ENCODE peak calls at places on chromosomes 12 and 14, in ten cellular contexts. O is AG09319, Z is choroid plexus epithelial cell, V is tibial artery, D is foreskin fibroblast, X is fibroblast of mammary gland, Q is progenitor cell of endocrine pancreas, K is brain microvascular endothelial cell, U is PC-9, N is transverse colon. C is an unnamed sample.

GRCh38 chr12:19443585-19443984 is 4.3 kb downstream of the AEBP2 start:
- DNase-seq in O (no peak), Z (no peak), V (no peak), D (no peak), X (no peak), Q (no peak), K (no peak), U (no peak), N (no peak), C (no peak)

GRCh38 chr12:116933512-116934246 is 22.9 kb downstream of the FBXW8 start:
- DNase-seq in O (no peak), Z (no peak), V (no peak), D (no peak), X (no peak), Q (no peak), K (no peak), U (no peak), N (no peak), C (no peak)

GRCh38 chr14:86003998-86004397 is 474.1 kb downstream of the FLRT2 start:
- DNase-seq in O (no peak), Z (peak; percentile 89), V (no peak), D (peak; percentile 44), X (peak; percentile 69), Q (no peak), K (peak; percentile 66), U (no peak), N (no peak), C (no peak)

GRCh38 chr12:106226884-106227640 is 20.8 kb downstream of the CKAP4 start:
- DNase-seq in O (no peak), Z (peak; percentile 72), V (no peak), D (peak; percentile 80), X (peak; percentile 67), Q (no peak), K (peak; percentile 48), U (peak; percentile 10), N (no peak), C (no peak)

GRCh38 chr12:124804011-124804621 is 59.5 kb downstream of the SCARB1 start:
- DNase-seq in O (peak; percentile 29), Z (peak; percentile 44), V (no peak), D (peak; percentile 33), X (peak; percentile 33), Q (no peak), K (no peak), U (no peak), N (no peak), C (no peak)

GRCh38 chr14:40652089-40652691 is 954.5 kb upstream of the LRFN5 start:
- DNase-seq in O (no peak), Z (no peak), V (no peak), D (no peak), X (no peak), Q (no peak), K (no peak), U (no peak), N (no peak), C (no peak)

GRCh38 chr12:96989916-96990315 is 82.9 kb downstream of the NEDD1 start:
- DNase-seq in O (no peak), Z (peak; percentile 8), V (no peak), D (no peak), X (no peak), Q (no peak), K (no peak), U (peak; percentile 15), N (no peak), C (no peak)

GRCh38 chr12:125395583-125396215 is 330.5 kb downstream of the AACS start:
- DNase-seq in O (no peak), Z (no peak), V (no peak), D (no peak), X (no peak), Q (no peak), K (no peak), U (no peak), N (no peak), C (no peak)

GRCh38 chr14:100899841-100900771 is 3.4 kb downstream of the RTL1 start:
- DNase-seq in O (no peak), Z (no peak), V (peak; percentile 42), D (no peak), X (no peak), Q (no peak), K (no peak), U (no peak), N (no peak), C (no peak)

GRCh38 chr14:25411933-25412757 is 362.2 kb upstream of the STXBP6 start:
- DNase-seq in O (no peak), Z (peak; percentile 22), V (no peak), D (peak; percentile 9), X (peak; percentile 8), Q (no peak), K (no peak), U (no peak), N (no peak), C (no peak)
- TF ChIP-seq CTCF in O (no peak), Z (peak; percentile 7), V (no peak), D (peak; percentile 12), X (peak; percentile 23), Q (peak; percentile 38), K (no peak), U (peak; percentile 42), N (peak; percentile 19), C (no peak)

DNA sequence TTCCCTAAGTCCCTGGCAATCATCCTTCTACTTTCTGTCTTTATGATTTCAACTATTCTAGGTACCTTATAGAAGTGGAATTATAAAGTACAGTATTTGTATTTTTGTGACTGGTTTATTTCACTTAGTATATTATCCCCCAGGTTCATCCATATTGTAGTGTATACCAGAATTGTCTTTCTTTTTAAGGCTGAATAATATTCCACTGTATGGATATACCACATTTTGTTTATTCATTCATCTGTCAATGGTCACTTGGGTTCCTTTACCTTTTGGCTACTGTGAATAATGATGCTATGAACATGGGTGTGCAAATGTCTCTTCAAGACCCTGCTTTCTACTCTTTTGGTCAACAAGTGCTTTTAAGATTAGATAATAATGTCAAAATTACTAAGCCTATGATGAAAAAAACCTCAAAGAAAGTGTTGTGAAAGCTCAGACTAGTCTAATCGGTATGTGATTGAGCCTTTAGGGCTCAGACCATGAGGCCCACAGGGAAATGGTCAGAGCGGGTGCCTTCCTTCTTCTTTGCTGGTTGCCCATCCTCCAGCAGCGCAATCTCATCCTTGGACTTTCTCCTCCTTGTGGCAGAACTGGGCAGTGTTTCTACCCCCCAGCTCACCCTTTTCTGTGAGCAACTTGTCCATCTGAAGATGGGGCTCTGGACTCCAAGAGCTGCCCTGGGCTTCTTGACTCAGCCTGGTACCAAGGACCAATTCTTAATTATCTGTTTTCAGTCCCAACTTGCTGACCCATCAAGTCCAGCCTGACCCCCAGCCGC is 105.4 kb downstream of the TTC8 start:
- DNase-seq in O (no peak), Z (no peak), V (no peak), D (peak; percentile 3), X (no peak), Q (no peak), K (no peak), U (no peak), N (no peak), C (no peak)
- TF ChIP-seq CTCF in O (no peak), Z (peak; percentile 27), V (no peak), D (no peak), X (peak; percentile 27), Q (no peak), K (peak; percentile 49), U (peak; percentile 27), N (no peak), C (no peak)

DNA sequence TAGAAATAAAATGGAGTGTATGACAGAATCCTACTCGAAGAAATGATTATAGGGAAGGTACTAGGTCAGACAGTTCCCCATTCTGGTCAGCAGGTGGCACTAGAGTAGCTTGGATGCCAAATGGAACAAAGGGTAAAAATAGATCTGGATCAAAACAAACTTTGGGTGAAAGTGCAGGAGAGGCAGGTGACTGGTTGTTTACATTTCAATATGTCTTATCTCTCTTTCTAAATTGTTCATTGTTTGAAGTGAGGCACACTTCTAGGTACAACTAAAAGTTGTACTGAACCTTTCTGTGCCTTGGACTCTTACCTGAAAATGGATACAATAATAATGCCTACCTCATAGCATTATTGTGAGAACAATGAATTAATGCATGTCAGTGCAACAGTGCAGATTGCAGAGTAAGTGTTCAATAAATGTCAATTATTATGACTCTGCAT is 62.0 kb upstream of the OSBPL8 start:
- DNase-seq in O (peak; percentile 30), Z (peak; percentile 87), V (peak; percentile 75), D (peak; percentile 84), X (peak; percentile 76), Q (peak; percentile 49), K (peak; percentile 72), U (peak; percentile 51), N (peak; percentile 82), C (peak; percentile 42)
- TF ChIP-seq CTCF in O (peak; percentile 87), Z (peak; percentile 93), V (peak; percentile 93), D (peak; percentile 76), X (peak; percentile 97), Q (peak; percentile 97), K (peak; percentile 89), U (peak; percentile 93), N (peak; percentile 93), C (peak; percentile 96)

GRCh38 chr14:22973217-22974032 is 8.9 kb downstream of the AJUBA start:
- DNase-seq in O (no peak), Z (peak; percentile 80), V (no peak), D (peak; percentile 83), X (peak; percentile 74), Q (no peak), K (peak; percentile 57), U (peak; percentile 44), N (peak; percentile 55), C (peak; percentile 28)
- TF ChIP-seq CTCF in O (peak; percentile 65), Z (peak; percentile 74), V (peak; percentile 81), D (peak; percentile 57), X (peak; percentile 71), Q (peak; percentile 71), K (peak; percentile 76), U (peak; percentile 70), N (peak; percentile 69), C (peak; percentile 63)

DNA sequence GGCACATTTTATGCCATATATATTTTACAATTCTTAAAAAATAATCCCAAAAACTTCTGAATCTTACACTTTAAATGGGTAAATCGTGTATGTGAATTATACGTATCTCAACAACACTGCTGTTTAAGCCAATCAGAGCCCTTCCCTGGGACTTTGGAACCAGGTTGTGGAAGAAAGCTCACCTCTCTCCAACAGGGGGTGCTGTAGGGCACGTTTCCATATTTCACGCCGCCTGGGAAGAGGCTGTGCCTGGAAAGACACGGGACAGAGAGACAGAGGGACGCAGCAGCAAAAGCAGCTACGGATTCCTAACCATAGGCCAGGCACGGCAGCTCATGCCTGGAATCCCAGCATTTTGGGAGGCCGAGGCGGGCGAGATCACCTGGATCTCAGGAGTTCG is 29.4 kb upstream of the FBRSL1 start:
- DNase-seq in O (no peak), Z (peak; percentile 5), V (no peak), D (no peak), X (no peak), Q (no peak), K (no peak), U (no peak), N (no peak), C (no peak)
- TF ChIP-seq CTCF in O (no peak), Z (peak; percentile 46), V (no peak), D (no peak), X (peak; percentile 16), Q (peak; percentile 45), K (peak; percentile 45), U (peak; percentile 65), N (peak; percentile 7), C (no peak)

GRCh38 chr12:28202374-28203130 is 12.3 kb downstream of the CCDC91 start:
- DNase-seq in O (no peak), Z (no peak), V (no peak), D (no peak), X (no peak), Q (no peak), K (no peak), U (no peak), N (no peak), C (no peak)
- TF ChIP-seq CTCF in O (no peak), Z (no peak), V (no peak), D (no peak), X (no peak), Q (peak; percentile 9), K (peak; percentile 5), U (no peak), N (no peak), C (no peak)

GRCh38 chr12:2449586-2449985 is 345.2 kb upstream of the FKBP4 start:
- DNase-seq in O (no peak), Z (no peak), V (no peak), D (no peak), X (no peak), Q (no peak), K (no peak), U (no peak), N (no peak), C (no peak)
- TF ChIP-seq CTCF in O (no peak), Z (no peak), V (no peak), D (no peak), X (no peak), Q (no peak), K (no peak), U (no peak), N (no peak), C (no peak)